ENCODE peak calls at places on chromosomes 6 and 20, in seven cellular contexts. One of them, this sample, is unnamed. For H3K27me3, the result is how much of the 10 kb centered on the place peaks cover.

GRCh38 chr20:57215426-57215825 is 51.0 kb downstream of the BMP7 start:
- DNase-seq in tibial nerve: no peak
- DNase-seq in psoas muscle: peak
- DNase-seq in sigmoid colon: no peak
- DNase-seq in BE2C: no peak
- DNase-seq in testis: no peak
- DNase-seq in thoracic aorta: no peak
- DNase-seq in this sample: no peak

GRCh38 chr6:150452642-150453243 is 83.9 kb downstream of the IYD start:
- DNase-seq in tibial nerve: peak
- DNase-seq in psoas muscle: peak
- DNase-seq in sigmoid colon: no peak
- DNase-seq in BE2C: no peak
- DNase-seq in testis: no peak
- DNase-seq in thoracic aorta: no peak
- DNase-seq in this sample: no peak

GRCh38 chr6:152261179-152261578 is 376.0 kb downstream of the SYNE1 start:
- DNase-seq in tibial nerve: no peak
- DNase-seq in psoas muscle: peak
- DNase-seq in sigmoid colon: no peak
- DNase-seq in BE2C: no peak
- DNase-seq in testis: no peak
- DNase-seq in thoracic aorta: no peak
- DNase-seq in this sample: no peak

GRCh38 chr6:136317023-136317649 is 27.5 kb upstream of the BCLAF1 start:
- DNase-seq in tibial nerve: peak
- DNase-seq in psoas muscle: no peak
- DNase-seq in sigmoid colon: no peak
- DNase-seq in BE2C: peak
- DNase-seq in testis: peak
- DNase-seq in thoracic aorta: no peak
- DNase-seq in this sample: peak

GRCh38 chr20:23205656-23206055 is 119.5 kb upstream of the CD93 start:
- DNase-seq in tibial nerve: peak
- DNase-seq in psoas muscle: peak
- DNase-seq in sigmoid colon: peak
- DNase-seq in BE2C: no peak
- DNase-seq in testis: peak
- DNase-seq in thoracic aorta: peak
- DNase-seq in this sample: peak

GRCh38 chr20:6575912-6576391 is 191.5 kb upstream of the BMP2 start:
- DNase-seq in tibial nerve: no peak
- DNase-seq in psoas muscle: no peak
- DNase-seq in sigmoid colon: no peak
- DNase-seq in BE2C: no peak
- DNase-seq in testis: no peak
- DNase-seq in thoracic aorta: no peak
- DNase-seq in this sample: peak

GRCh38 chr6:33585403-33586107 is 5.5 kb upstream of the BAK1 start:
- DNase-seq in tibial nerve: peak
- DNase-seq in psoas muscle: peak
- DNase-seq in sigmoid colon: peak
- DNase-seq in BE2C: peak
- DNase-seq in testis: peak
- DNase-seq in thoracic aorta: peak
- DNase-seq in this sample: no peak

GRCh38 chr20:49276895-49277785 is 717 bp downstream of the ZNFX1 start:
- DNase-seq in tibial nerve: peak
- DNase-seq in psoas muscle: peak
- DNase-seq in sigmoid colon: peak
- DNase-seq in BE2C: no peak
- DNase-seq in testis: peak
- DNase-seq in thoracic aorta: no peak
- DNase-seq in this sample: no peak

GRCh38 chr6:140059947-140060346 is 685.5 kb upstream of the CITED2 start:
- DNase-seq in tibial nerve: no peak
- DNase-seq in psoas muscle: no peak
- DNase-seq in sigmoid colon: no peak
- DNase-seq in BE2C: no peak
- DNase-seq in testis: no peak
- DNase-seq in thoracic aorta: no peak
- DNase-seq in this sample: peak

GRCh38 chr6:26234421-26235239 is 130.4 kb upstream of the BTN3A2 start:
- DNase-seq in tibial nerve: peak
- DNase-seq in psoas muscle: peak
- DNase-seq in sigmoid colon: peak
- DNase-seq in BE2C: peak
- DNase-seq in testis: peak
- DNase-seq in thoracic aorta: no peak
- DNase-seq in this sample: peak

DNA sequence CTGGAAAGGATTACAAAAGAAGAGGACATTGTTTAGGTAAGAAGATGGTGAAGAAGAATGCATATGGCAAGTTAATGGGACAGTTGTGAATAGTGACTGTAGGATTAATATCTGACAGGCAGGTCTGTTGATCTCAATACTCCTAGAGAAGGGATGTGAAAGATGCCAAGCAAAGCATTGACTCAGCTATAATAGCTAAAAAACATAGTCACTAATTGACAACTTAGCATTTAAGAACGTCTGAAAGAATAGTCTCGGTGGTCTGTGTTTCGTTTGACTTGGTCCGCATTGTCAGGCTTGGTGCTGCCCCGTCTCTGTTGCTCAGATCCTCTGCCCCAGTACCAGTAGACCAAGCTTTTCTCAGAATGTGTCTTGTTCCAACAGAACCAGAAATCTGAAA is 65.9 kb downstream of the HIVEP1 start:
- DNase-seq in tibial nerve: no peak
- DNase-seq in psoas muscle: no peak
- DNase-seq in sigmoid colon: no peak
- DNase-seq in BE2C: no peak
- DNase-seq in testis: no peak
- DNase-seq in thoracic aorta: no peak
- DNase-seq in this sample: no peak
- TF ChIP-seq CTCF in tibial nerve: no peak
- TF ChIP-seq CTCF in psoas muscle: no peak
- TF ChIP-seq CTCF in sigmoid colon: no peak
- TF ChIP-seq CTCF in BE2C: no peak
- TF ChIP-seq CTCF in testis: no peak
- TF ChIP-seq CTCF in thoracic aorta: no peak
- TF ChIP-seq CTCF in this sample: no peak

DNA sequence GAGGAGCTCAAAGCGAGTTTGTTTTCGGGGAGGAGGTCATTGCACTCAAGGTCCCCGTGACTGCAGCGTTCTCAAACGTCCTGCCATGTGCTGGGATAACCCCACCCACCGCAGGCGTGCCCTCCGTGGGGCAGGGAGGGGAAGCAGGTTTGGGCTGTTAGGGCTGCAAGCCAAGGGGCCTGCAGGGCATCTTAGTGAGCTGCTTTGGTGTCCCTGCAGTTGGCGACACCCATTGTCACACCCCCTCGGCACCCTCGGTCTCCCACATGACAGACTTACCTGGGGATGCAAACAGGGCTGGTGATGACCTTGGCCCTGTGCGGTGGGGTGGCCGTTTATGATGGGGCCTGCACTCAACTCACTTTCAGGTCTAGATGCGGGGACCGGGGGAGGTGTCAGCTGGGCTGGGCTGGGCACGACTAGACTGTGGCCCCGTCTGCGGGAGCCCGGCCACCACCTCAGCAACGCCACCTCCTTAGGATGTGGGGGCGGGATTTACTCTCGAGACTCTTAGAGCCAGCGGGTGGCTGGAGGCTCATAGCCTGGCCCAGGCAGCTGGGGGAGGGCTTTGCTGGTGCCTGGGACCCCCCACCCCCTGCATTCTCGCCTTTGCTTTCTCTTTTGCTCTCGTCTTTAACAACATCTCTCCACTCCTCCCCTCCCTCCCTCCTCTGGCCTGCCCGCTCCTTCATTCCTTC is 6.5 kb upstream of the GATA5 start:
- DNase-seq in tibial nerve: no peak
- DNase-seq in psoas muscle: no peak
- DNase-seq in sigmoid colon: no peak
- DNase-seq in BE2C: no peak
- DNase-seq in testis: peak
- DNase-seq in thoracic aorta: no peak
- DNase-seq in this sample: no peak
- H3K27me3 ChIP-seq in tibial nerve: half or more
- H3K27me3 ChIP-seq in psoas muscle: half or more
- H3K27me3 ChIP-seq in sigmoid colon: under half
- H3K27me3 ChIP-seq in BE2C: under half
- H3K27me3 ChIP-seq in testis: under half
- H3K27me3 ChIP-seq in thoracic aorta: under half
- H3K27me3 ChIP-seq in this sample: half or more

GRCh38 chr6:46626228-46626909 is 26.2 kb downstream of the CYP39A1 start:
- DNase-seq in tibial nerve: peak
- DNase-seq in psoas muscle: no peak
- DNase-seq in sigmoid colon: no peak
- DNase-seq in BE2C: no peak
- DNase-seq in testis: no peak
- DNase-seq in thoracic aorta: no peak
- DNase-seq in this sample: peak
- TF ChIP-seq CTCF in tibial nerve: peak
- TF ChIP-seq CTCF in psoas muscle: peak
- TF ChIP-seq CTCF in sigmoid colon: no peak
- TF ChIP-seq CTCF in BE2C: peak
- TF ChIP-seq CTCF in testis: peak
- TF ChIP-seq CTCF in thoracic aorta: peak
- TF ChIP-seq CTCF in this sample: peak

GRCh38 chr6:1767481-1768246 is 157.9 kb downstream of the FOXC1 start:
- DNase-seq in tibial nerve: peak
- DNase-seq in psoas muscle: peak
- DNase-seq in sigmoid colon: no peak
- DNase-seq in BE2C: peak
- DNase-seq in testis: no peak
- DNase-seq in thoracic aorta: peak
- DNase-seq in this sample: no peak
- H3K27me3 ChIP-seq in tibial nerve: under half
- H3K27me3 ChIP-seq in psoas muscle: under half
- H3K27me3 ChIP-seq in sigmoid colon: under half
- H3K27me3 ChIP-seq in BE2C: under half
- H3K27me3 ChIP-seq in testis: under half
- H3K27me3 ChIP-seq in thoracic aorta: under half
- H3K27me3 ChIP-seq in this sample: under half

GRCh38 chr20:37398750-37399621 is 53.0 kb downstream of the SRC start:
- DNase-seq in tibial nerve: no peak
- DNase-seq in psoas muscle: no peak
- DNase-seq in sigmoid colon: no peak
- DNase-seq in BE2C: no peak
- DNase-seq in testis: no peak
- DNase-seq in thoracic aorta: no peak
- DNase-seq in this sample: no peak
- TF ChIP-seq CTCF in tibial nerve: no peak
- TF ChIP-seq CTCF in psoas muscle: no peak
- TF ChIP-seq CTCF in sigmoid colon: no peak
- TF ChIP-seq CTCF in BE2C: no peak
- TF ChIP-seq CTCF in testis: no peak
- TF ChIP-seq CTCF in thoracic aorta: no peak
- TF ChIP-seq CTCF in this sample: peak

DNA sequence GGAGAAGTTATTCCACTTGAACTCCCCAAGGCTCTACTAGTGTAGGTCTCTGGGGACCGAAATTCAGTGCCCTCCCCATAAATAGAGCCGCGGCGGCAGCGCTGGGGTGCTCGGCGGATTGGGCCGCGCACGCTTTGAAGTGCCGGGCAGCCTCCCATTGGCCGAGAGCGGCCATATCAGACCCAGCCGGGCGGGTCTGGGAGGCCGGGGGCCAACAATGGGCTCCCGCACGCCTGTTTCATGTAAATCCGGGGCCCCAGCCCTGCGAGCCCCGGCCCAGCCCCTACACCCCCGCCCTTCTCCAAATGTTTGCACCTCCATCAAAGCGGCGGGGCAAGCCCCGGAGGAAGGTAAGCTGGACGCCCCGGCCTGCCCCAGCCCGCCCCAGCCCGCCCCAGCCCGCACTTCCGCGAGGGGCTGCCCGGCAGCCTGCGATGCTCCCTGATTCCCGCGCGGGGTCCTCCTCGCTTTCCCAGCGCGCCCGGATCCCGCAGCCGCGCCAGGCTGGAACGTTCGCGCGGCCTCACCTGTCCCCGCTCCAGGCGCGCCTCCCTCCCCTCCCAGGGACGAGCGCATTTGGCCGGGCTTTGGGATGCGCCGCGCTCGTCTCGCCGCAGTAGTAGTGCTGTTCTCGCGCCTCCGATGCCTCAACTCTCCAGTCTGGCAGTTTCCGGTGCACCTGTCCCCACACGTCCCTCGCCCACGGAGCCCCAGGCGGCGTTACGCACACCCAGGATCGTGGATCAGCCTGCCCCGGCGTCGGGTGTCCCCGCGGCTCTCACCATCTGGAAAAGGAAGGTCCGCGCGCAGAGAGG is at the start of gene TBXT:
- DNase-seq in tibial nerve: no peak
- DNase-seq in psoas muscle: no peak
- DNase-seq in sigmoid colon: no peak
- DNase-seq in BE2C: peak
- DNase-seq in testis: no peak
- DNase-seq in thoracic aorta: no peak
- DNase-seq in this sample: peak
- H3K27me3 ChIP-seq in tibial nerve: half or more
- H3K27me3 ChIP-seq in psoas muscle: half or more
- H3K27me3 ChIP-seq in sigmoid colon: under half
- H3K27me3 ChIP-seq in BE2C: under half
- H3K27me3 ChIP-seq in testis: under half
- H3K27me3 ChIP-seq in thoracic aorta: under half
- H3K27me3 ChIP-seq in this sample: half or more

This sample was measured in foreskin keratinocyte.